ENCODE peak calls at places on chromosomes 12 and 14, in five cellular contexts. D is K562, M is fibroblast of the conjunctiva, Y is iPS-NIHi11, W is gastrocnemius medialis. R is an unnamed sample.

GRCh38 chr12:119176267-119177055 is 2.3 kb upstream of the HSPB8 start:
- DNase-seq in D (peak; percentile 16), M (peak; percentile 73), Y (peak; percentile 43), W (peak; percentile 98), R (no peak)

GRCh38 chr14:103867020-103867419 is 19.6 kb upstream of the PPP1R13B start:
- DNase-seq in D (no peak), M (no peak), Y (no peak), W (no peak), R (no peak)

GRCh38 chr12:62720661-62721330 is 214.2 kb downstream of the PPM1H start:
- DNase-seq in D (no peak), M (no peak), Y (no peak), W (peak; percentile 26), R (no peak)

GRCh38 chr12:124303579-124304313 is 8.9 kb downstream of the RFLNA start:
- DNase-seq in D (no peak), M (no peak), Y (no peak), W (no peak), R (no peak)

GRCh38 chr14:54785111-54785777 is 117.4 kb downstream of the GCH1 start:
- DNase-seq in D (no peak), M (no peak), Y (no peak), W (peak; percentile 64), R (no peak)

GRCh38 chr14:87049886-87050820 is 942.8 kb downstream of the GALC start:
- DNase-seq in D (peak; percentile 8), M (peak; percentile 17), Y (peak; percentile 47), W (no peak), R (peak; percentile 12)

GRCh38 chr12:29428630-29429029 is 47.7 kb upstream of the ERGIC2 start:
- DNase-seq in D (no peak), M (peak; percentile 92), Y (peak; percentile 9), W (no peak), R (no peak)

GRCh38 chr14:77203611-77204456 is 22.2 kb downstream of the TMEM63C start:
- DNase-seq in D (no peak), M (no peak), Y (no peak), W (no peak), R (no peak)

GRCh38 chr12:22105542-22105941 is 59.5 kb downstream of the CMAS start:
- DNase-seq in D (no peak), M (no peak), Y (no peak), W (no peak), R (no peak)

GRCh38 chr12:115755752-115756140 is 521.7 kb downstream of the MED13L start:
- DNase-seq in D (no peak), M (no peak), Y (no peak), W (no peak), R (no peak)

GRCh38 chr12:50017653-50018052 is 7.6 kb downstream of the RACGAP1 start:
- DNase-seq in D (no peak), M (peak; percentile 46), Y (no peak), W (no peak), R (no peak)

GRCh38 chr12:95208678-95209077 is 8.6 kb downstream of the FGD6 start:
- DNase-seq in D (no peak), M (no peak), Y (no peak), W (no peak), R (no peak)

GRCh38 chr12:124861492-124861891 is 2.2 kb downstream of the SCARB1 start:
- DNase-seq in D (peak; percentile 56), M (peak; percentile 57), Y (peak; percentile 55), W (no peak), R (no peak)

GRCh38 chr12:131438874-131439273 is 272.0 kb upstream of the SFSWAP start:
- DNase-seq in D (no peak), M (no peak), Y (no peak), W (no peak), R (no peak)

GRCh38 chr12:67441736-67442346 is 172.7 kb downstream of the CAND1 start:
- DNase-seq in D (peak; percentile 54), M (peak; percentile 61), Y (peak; percentile 85), W (peak; percentile 88), R (peak; percentile 69)

GRCh38 chr12:46267618-46268348 is 1.1 kb downstream of the SLC38A1 start:
- DNase-seq in D (peak; percentile 36), M (no peak), Y (no peak), W (no peak), R (no peak)

GRCh38 chr14:35808076-35808657 is 928 bp downstream of the RALGAPA1 start:
- DNase-seq in D (peak; percentile 32), M (no peak), Y (peak; percentile 44), W (no peak), R (no peak)

GRCh38 chr12:121812320-121812871 is 8.6 kb downstream of the SETD1B start:
- DNase-seq in D (peak; percentile 93), M (no peak), Y (peak; percentile 95), W (peak; percentile 48), R (peak; percentile 81)

GRCh38 chr14:81269100-81269978 is 48.6 kb upstream of the GTF2A1 start:
- DNase-seq in D (peak; percentile 61), M (no peak), Y (peak; percentile 81), W (no peak), R (peak; percentile 74)

GRCh38 chr12:28415755-28416154 is 225.5 kb downstream of the CCDC91 start:
- DNase-seq in D (no peak), M (peak; percentile 12), Y (peak; percentile 10), W (no peak), R (no peak)

GRCh38 chr14:20143911-20144310 is 5.3 kb downstream of the OR4N5 start:
- DNase-seq in D (peak; percentile 7), M (no peak), Y (no peak), W (no peak), R (no peak)

GRCh38 chr12:3157581-3158328 is 80.6 kb downstream of the TSPAN9 start:
- DNase-seq in D (no peak), M (no peak), Y (no peak), W (no peak), R (no peak)

GRCh38 chr12:74602881-74603523 is 65.4 kb downstream of the ATXN7L3B start:
- DNase-seq in D (no peak), M (no peak), Y (no peak), W (no peak), R (peak; percentile 23)

GRCh38 chr14:33634631-33635030 is 316.2 kb downstream of the EGLN3 start:
- DNase-seq in D (no peak), M (no peak), Y (no peak), W (no peak), R (no peak)

GRCh38 chr12:26197832-26198231 is 2.5 kb downstream of the SSPN start:
- DNase-seq in D (no peak), M (no peak), Y (no peak), W (no peak), R (no peak)

GRCh38 chr12:71475280-71475679 is 35.7 kb downstream of the LGR5 start:
- DNase-seq in D (no peak), M (peak; percentile 10), Y (no peak), W (peak; percentile 83), R (no peak)

R was measured in HuH-7.